ENCODE peak calls at places on chromosomes 5 and 9, in seven cellular contexts. G is brain microvascular endothelial cell, P is mammary epithelial cell, A is GM10248, I is heart right ventricle, E is fibroblast of villous mesenchyme, O is SK-N-SH. N is an unnamed sample.

GRCh38 chr9:117718085-117718484 is 13.9 kb downstream of the TLR4 start:
- DNase-seq in G (no peak), P (peak), A (peak), I (no peak), E (peak), O (no peak), N (peak)

GRCh38 chr5:154783774-154784460 is 28.7 kb downstream of the LARP1 start:
- DNase-seq in G (peak), P (no peak), A (peak), I (no peak), E (peak), O (no peak), N (peak)

GRCh38 chr9:125532812-125533594 is 174.0 kb downstream of the MAPKAP1 start:
- DNase-seq in G (no peak), P (no peak), A (no peak), I (no peak), E (no peak), O (no peak), N (no peak)

GRCh38 chr5:63553069-63553468 is 409.2 kb downstream of the HTR1A start:
- DNase-seq in G (no peak), P (peak), A (no peak), I (no peak), E (no peak), O (no peak), N (no peak)

GRCh38 chr9:133202145-133202513 is 6.9 kb downstream of the OBP2B start:
- DNase-seq in G (no peak), P (no peak), A (no peak), I (no peak), E (no peak), O (no peak), N (no peak)

GRCh38 chr9:123682746-123683145 is 247.2 kb downstream of the DENND1A start:
- DNase-seq in G (no peak), P (no peak), A (no peak), I (no peak), E (no peak), O (no peak), N (no peak)

GRCh38 chr9:116767219-116767618 is 80.1 kb downstream of the TRIM32 start:
- DNase-seq in G (no peak), P (no peak), A (no peak), I (no peak), E (no peak), O (peak), N (no peak)

GRCh38 chr5:120082316-120083068 is 381.6 kb upstream of the PRR16 start:
- DNase-seq in G (no peak), P (no peak), A (no peak), I (no peak), E (no peak), O (no peak), N (no peak)

GRCh38 chr5:154355141-154355611 is 90.6 kb upstream of the SAP30L start:
- DNase-seq in G (no peak), P (no peak), A (no peak), I (peak), E (no peak), O (peak), N (no peak)

GRCh38 chr5:138305797-138306196 is 25.8 kb downstream of the CDC25C start:
- DNase-seq in G (no peak), P (peak), A (no peak), I (peak), E (no peak), O (no peak), N (peak)

GRCh38 chr5:122908662-122909061 is 63.2 kb downstream of the SNX24 start:
- DNase-seq in G (no peak), P (no peak), A (no peak), I (no peak), E (peak), O (no peak), N (no peak)

GRCh38 chr9:110427497-110428104 is 89.9 kb upstream of the TXNDC8 start:
- DNase-seq in G (peak), P (peak), A (peak), I (peak), E (peak), O (peak), N (peak)

GRCh38 chr5:10457682-10458574 is 16.2 kb downstream of the ROPN1L start:
- DNase-seq in G (no peak), P (no peak), A (no peak), I (peak), E (no peak), O (peak), N (no peak)

GRCh38 chr5:86880785-86881492 is 263.2 kb downstream of the COX7C start:
- DNase-seq in G (peak), P (peak), A (peak), I (no peak), E (peak), O (peak), N (peak)

GRCh38 chr9:75574569-75574968 is 315.9 kb upstream of the PCSK5 start:
- DNase-seq in G (no peak), P (no peak), A (no peak), I (no peak), E (no peak), O (no peak), N (no peak)

GRCh38 chr9:115808695-115809094 is 344.9 kb upstream of the PAPPA start:
- DNase-seq in G (no peak), P (peak), A (no peak), I (no peak), E (peak), O (no peak), N (no peak)

GRCh38 chr9:133585481-133586367 is 23.5 kb downstream of the FAM163B start:
- DNase-seq in G (no peak), P (no peak), A (no peak), I (no peak), E (peak), O (peak), N (no peak)

GRCh38 chr9:98866435-98867108 is 59.1 kb downstream of the GALNT12 start:
- DNase-seq in G (no peak), P (peak), A (no peak), I (no peak), E (peak), O (no peak), N (no peak)

GRCh38 chr5:37847978-37848425 is 8.2 kb upstream of the GDNF start:
- DNase-seq in G (peak), P (peak), A (no peak), I (no peak), E (peak), O (no peak), N (peak)

GRCh38 chr5:103452089-103452488 is 110.5 kb downstream of the NUDT12 start:
- DNase-seq in G (no peak), P (no peak), A (no peak), I (no peak), E (no peak), O (peak), N (no peak)

GRCh38 chr5:42005561-42006153 is 80.6 kb downstream of the FBXO4 start:
- DNase-seq in G (no peak), P (peak), A (peak), I (no peak), E (peak), O (peak), N (peak)

GRCh38 chr5:111722016-111722591 is 34.9 kb downstream of the NREP start:
- DNase-seq in G (no peak), P (no peak), A (no peak), I (no peak), E (peak), O (no peak), N (no peak)

GRCh38 chr5:158140120-158140778 is 281.3 kb upstream of the CLINT1 start:
- DNase-seq in G (peak), P (no peak), A (no peak), I (no peak), E (peak), O (no peak), N (no peak)

GRCh38 chr9:121770415-121771273 is 119.2 kb downstream of the DAB2IP start:
- DNase-seq in G (no peak), P (no peak), A (no peak), I (peak), E (peak), O (no peak), N (no peak)

GRCh38 chr9:125361837-125362531 is 100.4 kb downstream of the GAPVD1 start:
- DNase-seq in G (peak), P (no peak), A (no peak), I (no peak), E (peak), O (no peak), N (peak)

GRCh38 chr5:74649421-74649973 is 9.0 kb upstream of the ENC1 start:
- DNase-seq in G (no peak), P (no peak), A (no peak), I (no peak), E (no peak), O (no peak), N (no peak)

GRCh38 chr5:181207214-181207959 is 2.4 kb upstream of the TRIM7 start:
- DNase-seq in G (peak), P (peak), A (no peak), I (peak), E (peak), O (peak), N (peak)

GRCh38 chr9:21047315-21047714 is 15.9 kb upstream of the HACD4 start:
- DNase-seq in G (no peak), P (no peak), A (no peak), I (no peak), E (peak), O (peak), N (no peak)

GRCh38 chr9:124894035-124894740 is 32.3 kb downstream of the ARPC5L start:
- DNase-seq in G (no peak), P (no peak), A (no peak), I (no peak), E (no peak), O (no peak), N (no peak)

GRCh38 chr5:172525633-172526360 is 71.5 kb upstream of the SH3PXD2B start:
- DNase-seq in G (no peak), P (no peak), A (no peak), I (no peak), E (no peak), O (no peak), N (no peak)

GRCh38 chr9:108271646-108272349 is 584.0 kb downstream of the ACTL7B start:
- DNase-seq in G (peak), P (peak), A (no peak), I (no peak), E (peak), O (no peak), N (peak)

GRCh38 chr9:98357921-98358535 is 102.6 kb upstream of the TBC1D2 start:
- DNase-seq in G (peak), P (peak), A (peak), I (no peak), E (no peak), O (no peak), N (no peak)

GRCh38 chr9:86548220-86548619 is 194.0 kb upstream of the TUT7 start:
- DNase-seq in G (no peak), P (no peak), A (no peak), I (no peak), E (no peak), O (no peak), N (no peak)
- TF ChIP-seq CTCF in G (no peak), P (no peak), A (no peak), I (no peak), E (no peak), O (no peak), N (no peak)

DNA sequence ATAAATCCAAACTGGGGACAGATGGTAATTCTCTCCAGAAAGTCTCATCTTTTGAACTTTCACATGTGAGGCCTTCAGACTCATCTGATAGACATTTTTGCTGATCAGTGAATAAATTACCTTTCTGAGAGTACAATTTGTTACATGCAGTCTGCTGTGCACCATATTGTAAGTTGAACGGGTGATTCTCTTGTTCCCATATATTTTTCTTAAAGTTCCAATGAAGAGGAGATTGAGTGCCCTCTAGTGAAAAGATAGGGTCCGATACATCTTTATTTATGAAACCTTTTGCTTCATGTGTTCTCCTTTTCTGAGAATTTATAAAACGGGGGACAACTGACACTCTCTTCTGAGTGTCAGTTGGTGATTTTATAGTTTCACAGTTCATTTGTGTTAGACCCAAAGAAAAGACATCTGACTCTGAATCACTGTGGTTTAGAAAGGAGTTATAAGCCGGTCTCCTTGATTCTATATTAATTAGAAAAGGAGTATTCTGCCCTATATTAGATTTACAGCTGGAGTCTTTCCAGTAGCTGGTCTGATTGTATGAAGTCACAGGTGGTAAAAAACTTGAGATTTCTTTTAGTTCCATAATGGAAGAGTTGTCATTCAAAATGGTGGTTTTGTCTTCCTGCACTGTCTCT is 30.4 kb downstream of the GNG10 start:
- DNase-seq in G (no peak), P (peak), A (no peak), I (no peak), E (peak), O (peak), N (peak)
- TF ChIP-seq CTCF in G (peak), P (peak), A (peak), I (peak), E (peak), O (peak), N (peak)

DNA sequence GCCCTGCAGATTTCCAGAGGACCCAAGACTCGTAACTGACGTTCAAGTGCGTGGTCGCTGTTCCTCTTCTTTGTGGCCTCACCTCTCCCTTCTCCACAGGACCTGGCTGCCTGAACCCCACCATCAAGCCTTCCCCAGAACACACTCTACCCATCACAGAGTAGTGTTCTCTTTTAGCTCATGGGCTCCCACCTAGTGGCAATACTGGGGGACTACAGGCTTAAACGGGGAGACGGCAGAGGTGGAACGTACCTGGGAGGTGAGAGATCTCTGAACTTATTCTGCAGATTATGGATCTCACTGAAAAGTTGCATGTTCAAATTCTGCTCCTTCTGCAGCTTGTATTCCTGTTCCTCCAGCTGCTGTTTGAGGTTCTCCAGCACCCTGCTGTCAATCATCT is 140.8 kb downstream of the CDK5RAP2 start:
- DNase-seq in G (no peak), P (peak), A (no peak), I (no peak), E (peak), O (peak), N (peak)
- TF ChIP-seq CTCF in G (peak), P (peak), A (peak), I (peak), E (peak), O (peak), N (peak)

GRCh38 chr9:32394381-32395049 is 10.1 kb downstream of the ACO1 start:
- DNase-seq in G (no peak), P (peak), A (no peak), I (no peak), E (no peak), O (no peak), N (no peak)

GRCh38 chr9:32401471-32401870 is 17.0 kb downstream of the ACO1 start:
- DNase-seq in G (no peak), P (no peak), A (no peak), I (no peak), E (no peak), O (no peak), N (no peak)

GRCh38 chr9:32399110-32399815 is 14.8 kb downstream of the ACO1 start:
- DNase-seq in G (no peak), P (no peak), A (no peak), I (no peak), E (peak), O (no peak), N (no peak)

GRCh38 chr9:32398207-32398606 is 13.8 kb downstream of the ACO1 start:
- DNase-seq in G (peak), P (peak), A (no peak), I (no peak), E (peak), O (no peak), N (no peak)

DNA sequence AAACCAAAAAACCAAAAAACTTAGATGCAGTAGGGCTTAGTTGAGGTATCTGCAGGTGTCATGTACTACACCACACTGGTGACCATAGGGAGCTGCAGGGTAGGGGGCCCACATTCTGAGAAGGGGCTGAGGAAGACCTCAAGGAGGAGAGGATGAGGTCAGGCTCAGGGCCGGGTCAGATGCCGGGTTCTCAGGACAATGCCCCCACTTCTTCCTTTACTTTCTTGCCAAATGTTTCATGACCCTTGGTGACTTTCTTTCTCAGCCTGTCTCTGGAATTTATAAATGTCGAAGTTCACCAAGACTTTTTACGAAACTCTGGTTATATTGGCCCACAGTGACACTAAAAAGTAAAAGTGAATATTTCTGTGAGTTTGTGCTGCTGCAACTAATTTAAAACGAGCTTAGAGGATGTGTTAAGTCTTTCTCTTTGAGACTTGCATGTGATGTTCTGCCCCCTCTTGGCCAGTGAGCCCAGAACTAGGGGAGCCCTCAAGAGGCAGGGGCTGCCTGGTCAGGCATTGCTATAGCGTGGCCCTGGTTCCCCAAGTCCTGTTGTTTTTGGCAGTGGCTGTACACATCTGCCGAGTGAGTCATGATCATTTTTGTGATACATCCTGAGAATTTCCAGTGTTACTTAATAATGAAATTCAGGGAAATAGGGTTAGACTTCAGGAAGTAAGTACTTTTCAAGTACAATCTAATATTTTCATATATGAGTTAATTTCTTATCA is 11.2 kb downstream of the ACO1 start:
- DNase-seq in G (peak), P (peak), A (no peak), I (peak), E (peak), O (peak), N (no peak)
- TF ChIP-seq CTCF in G (peak), P (peak), A (no peak), I (peak), E (peak), O (peak), N (no peak)

GRCh38 chr5:73422164-73422563 is 26.4 kb downstream of the FOXD1 start:
- DNase-seq in G (no peak), P (no peak), A (no peak), I (no peak), E (no peak), O (no peak), N (no peak)
- TF ChIP-seq CTCF in G (peak), P (peak), A (no peak), I (no peak), E (no peak), O (no peak), N (peak)

GRCh38 chr9:127455299-127455992 is 4.1 kb downstream of the LRSAM1 start:
- DNase-seq in G (no peak), P (peak), A (no peak), I (peak), E (no peak), O (no peak), N (peak)
- TF ChIP-seq CTCF in G (peak), P (peak), A (peak), I (peak), E (peak), O (peak), N (peak)

GRCh38 chr5:134554319-134555222 is 29.1 kb downstream of the JADE2 start:
- DNase-seq in G (peak), P (no peak), A (peak), I (peak), E (peak), O (peak), N (peak)
- TF ChIP-seq CTCF in G (peak), P (no peak), A (no peak), I (no peak), E (peak), O (no peak), N (no peak)

GRCh38 chr9:87336407-87336806 is 161.3 kb upstream of the DAPK1 start:
- DNase-seq in G (no peak), P (no peak), A (no peak), I (no peak), E (no peak), O (no peak), N (peak)
- TF ChIP-seq CTCF in G (peak), P (no peak), A (peak), I (no peak), E (no peak), O (no peak), N (peak)

GRCh38 chr5:149781612-149782011 is 51.5 kb downstream of the PPARGC1B start:
- DNase-seq in G (no peak), P (no peak), A (no peak), I (no peak), E (no peak), O (no peak), N (no peak)
- TF ChIP-seq CTCF in G (no peak), P (no peak), A (no peak), I (no peak), E (no peak), O (no peak), N (no peak)